ENCODE peak calls at places on chromosomes 1 and 21, in five cellular contexts. J, A, U, T and V are unnamed samples.

GRCh38 chr1:8169364-8170058 is 143.4 kb upstream of the ERRFI1 start:
- DNase-seq in A (peak; percentile 69), U (peak; percentile 53), J (peak; percentile 89), T (peak; percentile 83), V (peak; percentile 61)

GRCh38 chr1:226691257-226691656 is 47.8 kb downstream of the ITPKB start:
- DNase-seq in J (no peak), A (no peak), T (no peak), U (no peak), V (no peak)

GRCh38 chr1:51969038-51969705 is 21.3 kb downstream of the RAB3B start:
- DNase-seq in A (no peak), T (peak; percentile 92), U (peak; percentile 76), J (peak; percentile 98), V (peak; percentile 88)

GRCh38 chr21:39938086-39938611 is 70.9 kb downstream of the PCP4 start:
- DNase-seq in A (no peak), U (no peak), J (no peak), T (no peak), V (no peak)

GRCh38 chr1:163076044-163076443 is 6.9 kb downstream of the RGS4 start:
- DNase-seq in J (no peak), A (no peak), U (no peak), T (no peak), V (no peak)

GRCh38 chr1:165050246-165050645 is 306.3 kb downstream of the LMX1A start:
- DNase-seq in A (no peak), U (no peak), J (no peak), T (no peak), V (no peak)

GRCh38 chr1:32020338-32020737 is 6.7 kb downstream of the KHDRBS1 start:
- DNase-seq in A (no peak), U (no peak), T (no peak), J (no peak), V (no peak)

GRCh38 chr1:202812176-202813026 is 1.6 kb downstream of the PCAT6 start:
- DNase-seq in U (no peak), T (no peak), J (no peak), A (no peak), V (no peak)

GRCh38 chr1:37308571-37308960 is 165.8 kb upstream of the ZC3H12A start:
- DNase-seq in A (no peak), J (no peak), T (no peak), U (no peak), V (no peak)

GRCh38 chr1:93219443-93219842 is 38.9 kb downstream of the CCDC18 start:
- DNase-seq in U (no peak), T (peak; percentile 14), A (no peak), J (no peak), V (no peak)

GRCh38 chr1:57605933-57606332 is 182.1 kb upstream of the DAB1 start:
- DNase-seq in A (no peak), J (no peak), T (no peak), U (no peak), V (no peak)

GRCh38 chr1:59765036-59765730 is 49.6 kb upstream of the HOOK1 start:
- DNase-seq in T (no peak), A (no peak), J (no peak), U (no peak), V (no peak)

GRCh38 chr1:59768752-59769411 is 45.9 kb upstream of the HOOK1 start:
- DNase-seq in A (no peak), J (no peak), U (no peak), T (no peak), V (no peak)

GRCh38 chr1:59767119-59767518 is 47.6 kb upstream of the HOOK1 start:
- DNase-seq in U (no peak), J (no peak), A (no peak), T (no peak), V (no peak)

GRCh38 chr1:59763418-59763817 is 51.3 kb upstream of the HOOK1 start:
- DNase-seq in U (no peak), A (no peak), T (no peak), J (no peak), V (no peak)

GRCh38 chr1:59766463-59766862 is 48.3 kb upstream of the HOOK1 start:
- DNase-seq in J (peak; percentile 8), T (no peak), U (no peak), A (no peak), V (no peak)
- H3K4me3 ChIP-seq in J (no peak overlapping the region), T (no peak overlapping the region), U (no peak overlapping the region), A (no peak overlapping the region), V (no peak overlapping the region)

DNA sequence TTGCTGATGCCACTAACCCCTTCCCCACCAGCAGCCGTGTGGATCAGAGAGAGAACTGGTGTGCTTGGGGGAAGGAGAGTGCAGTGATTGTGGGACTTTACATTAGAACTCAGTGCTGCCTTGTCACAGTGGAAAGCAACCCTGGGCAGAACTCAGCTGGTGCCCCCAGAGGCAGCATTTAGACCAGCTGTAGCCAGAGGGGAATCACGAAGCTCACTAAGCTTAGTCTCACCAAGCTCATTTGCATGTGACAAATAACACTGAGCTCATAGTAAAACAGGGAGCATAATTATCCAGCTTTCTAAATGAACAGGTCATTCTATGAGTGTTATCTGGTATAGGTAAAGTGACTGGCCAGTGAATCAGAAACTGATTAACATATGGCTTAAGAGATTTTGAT is 9.8 kb upstream of the SMAP2 start:
- DNase-seq in U (no peak), J (no peak), A (no peak), T (no peak), V (no peak)
- TF ChIP-seq CTCF in U (no peak), J (no peak), A (no peak), T (no peak), V (no peak)

DNA sequence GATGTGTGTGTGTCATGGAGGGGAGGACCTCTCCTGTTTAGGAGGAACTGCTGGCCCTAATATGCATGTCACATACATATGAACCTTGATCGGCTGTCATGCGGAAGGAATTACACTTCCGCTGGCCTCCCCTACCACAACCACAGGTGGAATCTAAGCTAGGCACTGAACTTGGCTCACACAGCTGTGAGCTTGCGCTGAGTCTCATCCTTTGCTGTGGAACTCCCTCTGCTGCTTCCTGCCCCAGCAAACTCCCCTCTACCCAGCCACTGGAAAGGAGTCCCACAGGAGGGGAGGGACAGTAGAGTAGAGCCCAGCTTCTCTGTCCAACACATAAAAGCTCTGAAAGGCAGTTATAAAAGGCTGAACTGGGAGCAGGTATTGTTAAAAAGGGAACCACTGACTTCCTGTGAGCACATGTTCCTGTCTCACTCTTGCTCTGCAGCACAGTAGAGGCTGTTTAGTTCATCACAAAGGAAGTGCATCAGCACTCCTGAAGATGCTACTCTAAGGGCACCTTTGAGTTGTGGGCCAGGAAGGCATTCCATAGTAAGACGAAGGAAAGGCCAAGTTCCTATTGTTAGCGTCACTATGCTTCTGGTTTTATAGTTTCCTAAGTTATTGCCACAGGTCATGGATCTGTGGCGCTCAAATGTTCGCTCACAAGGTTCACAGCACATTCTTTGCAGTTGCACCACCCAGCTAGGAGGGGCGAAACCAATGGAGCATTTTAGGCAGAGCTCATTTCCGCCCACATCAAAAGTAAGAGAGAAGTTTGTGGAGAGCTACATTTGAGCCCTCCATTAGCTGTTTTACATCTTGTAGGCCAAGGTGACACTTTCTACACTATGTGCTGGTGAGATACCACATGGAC is 17.7 kb upstream of the PTPRC start:
- DNase-seq in U (no peak), T (no peak), A (no peak), J (no peak), V (no peak)
- H3K4me3 ChIP-seq in U (no peak overlapping the region), T (no peak overlapping the region), A (no peak overlapping the region), J (no peak overlapping the region), V (no peak overlapping the region)

GRCh38 chr1:239913141-239913585 is 178.5 kb upstream of the FMN2 start:
- DNase-seq in U (no peak), J (no peak), A (no peak), T (no peak), V (no peak)
- TF ChIP-seq CTCF in U (no peak), J (no peak), A (no peak), T (no peak), V (no peak)

DNA sequence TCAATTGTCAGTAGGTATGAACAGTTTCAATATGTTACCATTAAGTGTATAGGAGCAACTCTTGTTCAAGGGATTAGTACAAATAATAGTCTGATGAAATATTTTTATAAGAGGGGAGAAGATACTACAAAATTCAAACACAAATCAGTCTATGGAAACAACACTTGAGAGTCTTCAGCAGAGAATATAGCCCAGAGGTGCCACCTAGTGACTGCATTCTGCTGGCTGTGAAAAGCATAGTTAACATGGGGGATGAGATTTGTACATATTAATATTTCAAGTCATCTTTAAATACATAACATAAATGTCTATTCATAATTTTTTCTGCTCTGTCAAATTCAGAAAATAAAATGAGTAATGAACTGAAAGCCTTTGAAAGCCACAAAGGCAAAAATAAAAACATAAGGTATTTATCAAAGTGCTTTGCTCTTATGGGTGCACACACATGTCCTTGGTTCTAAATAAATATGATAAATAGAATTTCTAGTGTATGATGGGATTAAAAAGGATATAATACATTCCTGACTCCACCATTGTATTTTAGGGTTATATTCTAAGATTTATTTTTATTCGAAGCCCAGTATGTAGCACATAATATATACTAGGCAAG is 440.9 kb upstream of the ZRANB2 start:
- DNase-seq in U (no peak), A (peak; percentile 11), T (peak; percentile 45), J (peak; percentile 43), V (peak; percentile 8)
- H3K4me3 ChIP-seq in U (no peak overlapping the region), A (no peak overlapping the region), T (no peak overlapping the region), J (no peak overlapping the region), V (no peak overlapping the region)

DNA sequence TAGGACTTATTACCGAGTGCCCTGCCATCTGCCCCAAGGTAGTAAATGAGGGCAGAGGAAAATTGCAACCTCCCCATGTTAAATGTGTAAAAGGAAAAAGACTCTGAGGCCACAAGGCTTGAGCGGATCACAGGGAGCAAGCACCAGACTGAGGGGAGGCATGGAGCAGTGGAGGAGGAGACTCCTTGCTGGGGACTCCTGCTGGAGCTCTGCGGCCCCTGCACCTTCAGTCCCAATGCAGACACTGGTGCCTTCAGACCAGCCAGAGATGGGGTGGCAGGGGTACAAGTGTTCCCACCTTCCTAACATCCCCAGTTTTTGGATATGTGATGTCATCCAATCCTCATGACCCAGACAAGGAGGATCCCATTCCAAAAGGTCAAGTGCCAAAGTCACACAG is 128.4 kb upstream of the NGF start:
- DNase-seq in T (no peak), U (no peak), J (no peak), A (no peak), V (no peak)
- TF ChIP-seq CTCF in T (peak; percentile 22), U (peak; percentile 30), J (peak; percentile 35), A (no peak), V (peak; percentile 25)

GRCh38 chr1:94236021-94236491 is 1.3 kb downstream of the ARHGAP29 start:
- DNase-seq in J (peak; percentile 8), T (peak; percentile 47), A (no peak), U (peak; percentile 36), V (no peak)
- H3K4me3 ChIP-seq in J (peak overlapping the region; percentile 60), T (peak overlapping the region; percentile 96), A (peak overlapping the region; percentile 97), U (peak overlapping the region; percentile 95), V (peak overlapping the region; percentile 89)